ENCODE peak calls at places on chromosomes 16 and 17, in five cellular contexts. C is astrocyte of the spinal cord, X is DND-41, W is HL-60, U is neural progenitor cell. H is an unnamed sample.

GRCh38 chr17:8409966-8410881 is 12.6 kb upstream of the RNF222 start:
- DNase-seq in W (peak; percentile 72), C (peak; percentile 82), X (peak; percentile 79), U (peak; percentile 92), H (peak; percentile 56)

GRCh38 chr16:7861891-7862585 is 529.4 kb downstream of the RBFOX1 start:
- DNase-seq in W (no peak), C (no peak), U (no peak), X (no peak), H (no peak)

GRCh38 chr17:13428611-13429042 is 173.1 kb downstream of the HS3ST3A1 start:
- DNase-seq in X (no peak), U (no peak), C (no peak), W (no peak), H (no peak)

GRCh38 chr17:53628011-53628410 is 194.7 kb upstream of the KIF2B start:
- DNase-seq in C (peak; percentile 75), U (no peak), X (no peak), W (no peak), H (no peak)

GRCh38 chr16:11715246-11715947 is 27.3 kb downstream of the TXNDC11 start:
- DNase-seq in X (no peak), W (no peak), U (no peak), C (no peak), H (no peak)

GRCh38 chr16:3101841-3102470 is 2.9 kb upstream of the ZSCAN10 start:
- DNase-seq in U (peak; percentile 91), W (peak; percentile 74), X (no peak), C (no peak), H (no peak)

GRCh38 chr17:55238931-55239297 is 25.8 kb upstream of the HLF start:
- DNase-seq in U (peak; percentile 42), W (no peak), C (no peak), X (peak; percentile 32), H (peak; percentile 7)

GRCh38 chr16:85134794-85135153 is 22.5 kb upstream of the CIBAR2 start:
- DNase-seq in W (no peak), U (no peak), X (no peak), C (no peak), H (no peak)

GRCh38 chr17:77948690-77949114 is 9.8 kb upstream of the TNRC6C start:
- DNase-seq in W (no peak), X (no peak), C (peak; percentile 38), U (peak; percentile 66), H (no peak)

GRCh38 chr17:75575197-75575596 is 12.4 kb upstream of the MYO15B start:
- DNase-seq in C (no peak), X (no peak), U (no peak), W (no peak), H (no peak)

GRCh38 chr17:56679767-56680422 is 86.4 kb downstream of the NOG start:
- DNase-seq in C (no peak), X (peak; percentile 60), U (no peak), W (no peak), H (peak; percentile 18)

GRCh38 chr16:19239756-19240155 is 45.8 kb upstream of the CLEC19A start:
- DNase-seq in X (no peak), U (no peak), W (no peak), C (no peak), H (no peak)

GRCh38 chr17:2853722-2854580 is 57.7 kb downstream of the RAP1GAP2 start:
- DNase-seq in X (no peak), W (no peak), C (no peak), U (peak; percentile 70), H (no peak)

GRCh38 chr17:76077582-76078110 is 1.3 kb upstream of the ZACN start:
- DNase-seq in X (no peak), C (no peak), W (no peak), U (no peak), H (no peak)

GRCh38 chr17:17994271-17994670 is 21.6 kb downstream of the DRC3 start:
- DNase-seq in X (peak; percentile 25), W (peak; percentile 6), C (peak; percentile 27), U (peak; percentile 82), H (peak; percentile 28)

GRCh38 chr16:84344781-84345180 is 23.6 kb upstream of the ATP2C2 start:
- DNase-seq in X (no peak), U (no peak), W (no peak), C (no peak), H (no peak)

GRCh38 chr17:65231662-65232335 is 94.6 kb downstream of the RGS9 start:
- DNase-seq in W (peak; percentile 50), X (peak; percentile 65), C (peak; percentile 80), U (peak; percentile 88), H (peak; percentile 55)

GRCh38 chr17:75720656-75721462 is at the start of gene ITGB4:
- DNase-seq in X (peak; percentile 15), U (peak; percentile 80), W (no peak), C (no peak), H (no peak)

GRCh38 chr17:29151567-29151966 is 28.6 kb downstream of the MYO18A start:
- DNase-seq in C (peak; percentile 55), U (peak; percentile 38), W (no peak), X (no peak), H (no peak)

GRCh38 chr17:74147966-74148365 is 55.5 kb upstream of the RPL38 start:
- DNase-seq in W (no peak), X (no peak), U (no peak), C (no peak), H (no peak)

GRCh38 chr16:67562918-67563707 is 787 bp downstream of the CTCF start:
- DNase-seq in U (peak; percentile 92), C (peak; percentile 51), W (peak; percentile 58), X (peak; percentile 63), H (no peak)

GRCh38 chr17:8375738-8376259 is 705 bp downstream of the KRABD2 start:
- DNase-seq in C (no peak), W (no peak), X (no peak), U (peak; percentile 26), H (no peak)

GRCh38 chr17:60695960-60696359 is 18.3 kb downstream of the BCAS3 start:
- DNase-seq in C (no peak), X (no peak), W (no peak), U (no peak), H (no peak)

GRCh38 chr16:11072420-11073153 is 128.2 kb downstream of the CLEC16A start:
- DNase-seq in C (no peak), U (no peak), W (no peak), X (peak; percentile 86), H (no peak)

GRCh38 chr17:17305282-17305801 is 2.2 kb downstream of the NT5M start:
- DNase-seq in C (no peak), W (peak; percentile 84), U (no peak), X (peak; percentile 82), H (peak; percentile 92)

GRCh38 chr17:17059301-17059890 is 17.1 kb downstream of the MPRIP start:
- DNase-seq in U (no peak), C (no peak), X (no peak), W (no peak), H (no peak)

GRCh38 chr17:77542551-77543490 is 402.1 kb downstream of the SEC14L1 start:
- DNase-seq in X (peak; percentile 74), U (peak; percentile 96), W (peak; percentile 61), C (peak; percentile 80), H (peak; percentile 64)

GRCh38 chr16:69444873-69445517 is 20.6 kb downstream of the CYB5B start:
- DNase-seq in W (no peak), C (peak; percentile 64), X (no peak), U (no peak), H (no peak)
- H3K4me3 ChIP-seq in W (no peak overlapping the region), C (no peak overlapping the region), X (no peak overlapping the region), U (no peak overlapping the region), H (no peak overlapping the region)

DNA sequence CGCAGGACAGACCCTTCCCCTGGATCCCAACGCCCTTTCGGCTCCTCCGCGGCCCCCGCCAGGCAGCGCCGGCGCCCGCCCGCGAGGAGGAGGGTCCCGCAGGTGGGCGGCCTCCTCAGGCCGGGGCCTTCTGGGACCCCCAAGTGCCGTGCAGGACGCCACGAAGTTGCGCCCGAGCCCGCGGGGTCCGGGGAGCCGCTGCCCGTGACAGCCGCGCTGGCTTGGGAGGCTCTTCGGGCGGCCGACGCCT is 504 bp downstream of the ERN1 start:
- DNase-seq in W (no peak), C (no peak), U (no peak), X (no peak), H (no peak)
- H3K4me3 ChIP-seq in W (peak overlapping the region; percentile 67), C (peak overlapping the region; percentile 59), U (peak overlapping the region; percentile 82), X (peak overlapping the region; percentile 65), H (peak overlapping the region; percentile 58)

DNA sequence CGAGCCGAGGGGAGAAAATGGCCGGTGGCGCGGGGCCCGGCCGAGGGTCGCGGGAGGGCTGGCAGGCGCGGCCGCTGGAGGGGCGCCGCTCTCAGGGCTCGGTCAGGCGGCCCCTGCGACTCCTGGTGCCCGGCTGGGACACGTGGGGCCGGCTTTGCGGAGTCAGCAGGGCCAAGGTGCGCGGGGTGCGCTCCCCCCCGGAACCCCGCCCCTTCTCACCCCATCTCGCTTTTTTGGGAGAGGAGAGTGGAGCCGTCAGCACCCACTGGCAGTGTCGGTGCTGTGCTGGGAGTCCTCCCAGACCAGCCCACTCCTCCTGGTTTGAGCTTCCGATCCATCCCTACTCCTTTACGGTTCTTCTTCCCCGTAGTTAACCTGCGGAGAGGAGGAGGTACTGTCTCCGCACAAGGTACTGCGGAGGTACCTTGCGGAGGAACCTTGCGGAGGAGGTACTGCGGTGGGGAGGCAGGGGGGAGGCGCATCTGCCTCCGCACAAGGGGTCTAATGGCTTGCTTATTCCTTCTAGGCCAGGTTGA is 19.0 kb upstream of the CBX8 start:
- DNase-seq in C (no peak), X (no peak), U (peak; percentile 42), W (no peak), H (no peak)
- H3K4me3 ChIP-seq in C (no peak overlapping the region), X (no peak overlapping the region), U (peak overlapping the region; percentile 25), W (no peak overlapping the region), H (no peak overlapping the region)

DNA sequence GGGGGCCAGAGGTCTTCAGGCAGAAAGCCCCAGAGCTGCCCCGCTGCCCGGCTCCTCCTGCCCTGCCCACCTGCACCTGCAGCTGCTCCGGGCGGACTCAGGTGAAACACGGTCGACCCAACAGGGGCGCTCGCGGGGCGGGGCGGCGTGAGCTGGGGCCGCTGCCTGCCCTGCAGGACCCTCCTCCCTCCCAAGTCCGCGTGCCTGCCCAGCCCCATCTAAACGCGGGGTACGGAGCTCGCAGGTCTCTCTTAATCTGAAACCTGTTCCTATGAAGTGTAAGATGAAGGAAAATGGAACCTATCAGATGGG is 28.1 kb downstream of the GNPTG start:
- DNase-seq in C (no peak), U (no peak), W (no peak), X (no peak), H (no peak)
- H3K4me3 ChIP-seq in C (peak overlapping the region; percentile 23), U (peak overlapping the region; percentile 80), W (peak overlapping the region; percentile 59), X (no peak overlapping the region), H (peak overlapping the region; percentile 27)

DNA sequence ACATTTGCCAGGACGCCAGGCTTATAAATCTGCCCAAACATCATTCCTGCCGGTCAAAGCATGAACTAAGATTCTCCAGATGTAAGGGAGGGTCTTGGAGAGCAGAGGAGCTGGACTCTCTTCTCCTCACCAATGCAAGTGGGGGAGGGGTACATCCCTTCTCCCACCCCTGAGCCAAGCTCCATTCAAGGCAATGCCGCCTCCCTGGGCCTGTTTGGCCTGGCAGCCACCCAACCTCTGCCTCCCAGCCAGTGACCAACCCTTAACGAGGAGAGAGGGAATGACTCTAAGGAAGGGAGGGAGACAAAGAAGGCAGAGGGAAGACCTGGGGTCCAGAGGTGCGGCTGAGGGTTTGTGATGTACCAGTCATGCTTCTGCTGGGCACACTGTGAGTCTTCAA is 13.8 kb downstream of the C17orf50 start:
- DNase-seq in U (no peak), X (no peak), C (peak; percentile 68), W (no peak), H (no peak)
- H3K4me3 ChIP-seq in U (no peak overlapping the region), X (no peak overlapping the region), C (no peak overlapping the region), W (no peak overlapping the region), H (no peak overlapping the region)

GRCh38 chr17:45688353-45688752 is 95.8 kb upstream of the CRHR1 start:
- DNase-seq in X (no peak), U (no peak), W (no peak), C (no peak), H (no peak)
- H3K4me3 ChIP-seq in X (no peak overlapping the region), U (no peak overlapping the region), W (no peak overlapping the region), C (no peak overlapping the region), H (no peak overlapping the region)

GRCh38 chr17:66964083-66964771 is at the start of gene CACNG4:
- DNase-seq in U (peak; percentile 74), X (no peak), W (no peak), C (no peak), H (no peak)
- H3K4me3 ChIP-seq in U (peak within 1 kb of the TSS; percentile 67), X (no peak within 1 kb of the TSS), W (peak within 1 kb of the TSS; percentile 25), C (peak within 1 kb of the TSS; percentile 12), H (peak within 1 kb of the TSS; percentile 33)